ENCODE peak calls at places on chromosomes 13 and 19, in seven cellular contexts. L is T-helper 17 cell; I is HEK293T; U is stimulated activated CD8-positive, alpha-beta memory T cell treated with anti-CD3 and anti-CD28 coated beads, Interleukin-4, amount 100 ng/mL, for 1 hour; C is fibroblast of lung; N is AG08395; S is K562. H is an unnamed sample.

GRCh38 chr13:83085186-83085900 is 796.9 kb downstream of the SLITRK1 start:
- DNase-seq in S (no peak), C (peak; percentile 66), L (no peak), I (no peak), U (no peak), N (no peak), H (peak; percentile 24)

GRCh38 chr13:113610266-113610665 is 25.7 kb downstream of the TFDP1 start:
- DNase-seq in I (no peak), N (no peak), U (no peak), S (no peak), C (no peak), L (no peak), H (no peak)

GRCh38 chr13:110462091-110462490 is 99.4 kb downstream of the RAB20 start:
- DNase-seq in I (no peak), C (no peak), N (no peak), S (no peak), U (no peak), L (no peak), H (no peak)

GRCh38 chr13:75139291-75139690 is 342.7 kb downstream of the TBC1D4 start:
- DNase-seq in C (peak; percentile 59), L (no peak), I (no peak), N (no peak), U (no peak), S (no peak), H (peak; percentile 56)

GRCh38 chr13:104750377-104750776 is 1684.2 kb upstream of the SLC10A2 start:
- DNase-seq in C (no peak), S (no peak), N (no peak), L (no peak), I (no peak), U (no peak), H (no peak)

GRCh38 chr19:16660763-16661479 is at the start of gene TMEM38A:
- DNase-seq in S (peak; percentile 91), C (no peak), I (peak; percentile 30), U (no peak), N (peak; percentile 34), L (peak; percentile 24), H (no peak)

GRCh38 chr13:109782823-109783411 is 3.5 kb downstream of the IRS2 start:
- DNase-seq in U (no peak), N (no peak), I (no peak), L (no peak), S (no peak), C (no peak), H (no peak)

GRCh38 chr19:20431826-20432225 is 133.8 kb downstream of the ZNF737 start:
- DNase-seq in S (no peak), U (no peak), C (no peak), N (no peak), I (no peak), L (no peak), H (no peak)

GRCh38 chr19:12774588-12775555 is at the start of gene HOOK2:
- DNase-seq in L (peak; percentile 31), I (no peak), U (no peak), N (no peak), S (peak; percentile 71), C (no peak), H (no peak)

GRCh38 chr13:28321751-28322150 is 173.2 kb downstream of the FLT1 start:
- DNase-seq in L (no peak), S (no peak), U (no peak), N (no peak), C (no peak), I (no peak), H (peak; percentile 29)

GRCh38 chr19:47430041-47430802 is 10.9 kb upstream of the MEIS3 start:
- DNase-seq in C (peak; percentile 36), I (no peak), N (peak; percentile 51), S (no peak), L (no peak), U (no peak), H (peak; percentile 52)

GRCh38 chr19:43525836-43526771 is 897 bp downstream of the ETHE1 start:
- DNase-seq in S (peak; percentile 20), C (no peak), I (no peak), U (no peak), N (peak; percentile 25), L (no peak), H (no peak)

GRCh38 chr13:90808838-90809237 is 538.6 kb upstream of the MIR17HG start:
- DNase-seq in U (no peak), L (no peak), C (no peak), N (no peak), S (no peak), I (no peak), H (no peak)

GRCh38 chr13:27962128-27962841 is 6.8 kb downstream of the CDX2 start:
- DNase-seq in U (no peak), I (no peak), L (no peak), S (no peak), C (no peak), N (no peak), H (no peak)

GRCh38 chr13:38255600-38255999 is 94.1 kb upstream of the UFM1 start:
- DNase-seq in L (no peak), I (no peak), U (no peak), S (no peak), C (no peak), N (no peak), H (no peak)

GRCh38 chr19:28074773-28075172 is 1138.2 kb downstream of the UQCRFS1 start:
- DNase-seq in S (no peak), N (no peak), I (no peak), U (no peak), L (no peak), C (no peak), H (no peak)

GRCh38 chr13:113805431-113806103 is 46.5 kb downstream of the TMEM255B start:
- DNase-seq in U (no peak), L (no peak), S (no peak), N (no peak), I (no peak), C (no peak), H (no peak)

GRCh38 chr19:58544591-58545285 is 874 bp downstream of the TRIM28 start:
- DNase-seq in L (peak; percentile 69), U (no peak), N (peak; percentile 89), S (peak; percentile 88), C (peak; percentile 52), I (peak; percentile 83), H (no peak)

GRCh38 chr13:44921931-44922758 is 67.1 kb downstream of the NUFIP1 start:
- DNase-seq in U (no peak), S (no peak), N (peak; percentile 67), L (no peak), C (peak; percentile 100), I (no peak), H (peak; percentile 96)

GRCh38 chr19:52188822-52189744 is 769 bp upstream of the PPP2R1A start:
- DNase-seq in S (no peak), C (no peak), I (no peak), N (no peak), U (no peak), L (peak; percentile 7), H (no peak)